ENCODE peak calls at places on chromosomes 13 and 19, in nine cellular contexts. G is GM23338, U is OCI-LY7, B is SK-N-SH, S is hepatocyte, L is GM23248, Y is HCT116, J is neural progenitor cell, E is MM.1S. K is an unnamed sample.

GRCh38 chr19:10913716-10914340 is 14.6 kb downstream of the YIPF2 start:
- DNase-seq in G (no peak), U (no peak), B (no peak), S (no peak), L (no peak), Y (no peak), J (no peak), E (no peak), K (no peak)

GRCh38 chr13:40559915-40560314 is 106.5 kb downstream of the FOXO1 start:
- DNase-seq in G (no peak), U (no peak), B (no peak), S (no peak), L (no peak), Y (no peak), J (no peak), E (no peak), K (no peak)

GRCh38 chr13:100798739-100799361 is 124.3 kb upstream of the TMTC4 start:
- DNase-seq in G (no peak), U (no peak), B (no peak), S (no peak), L (no peak), Y (no peak), J (peak), E (no peak), K (no peak)

GRCh38 chr19:43395561-43395960 is 19.1 kb upstream of the TEX101 start:
- DNase-seq in G (no peak), U (no peak), B (no peak), S (no peak), L (no peak), Y (no peak), J (no peak), E (no peak), K (peak)

GRCh38 chr13:40692946-40693345 is 26.5 kb upstream of the FOXO1 start:
- DNase-seq in G (no peak), U (no peak), B (no peak), S (no peak), L (no peak), Y (no peak), J (no peak), E (no peak), K (peak)

GRCh38 chr13:37403776-37404497 is 194.6 kb downstream of the POSTN start:
- DNase-seq in G (no peak), U (no peak), B (no peak), S (no peak), L (peak), Y (no peak), J (no peak), E (no peak), K (no peak)

GRCh38 chr13:49495783-49496762 is at the start of gene PHF11:
- DNase-seq in G (peak), U (peak), B (peak), S (peak), L (peak), Y (no peak), J (peak), E (peak), K (peak)

GRCh38 chr19:1085053-1085658 is 10.0 kb downstream of the POLR2E start:
- DNase-seq in G (no peak), U (no peak), B (no peak), S (no peak), L (no peak), Y (no peak), J (no peak), E (no peak), K (no peak)

GRCh38 chr13:48126944-48127814 is 32.3 kb upstream of the MED4 start:
- DNase-seq in G (peak), U (peak), B (peak), S (peak), L (peak), Y (peak), J (peak), E (peak), K (peak)

GRCh38 chr19:10643968-10644290 is 10.2 kb upstream of the ILF3 start:
- DNase-seq in G (no peak), U (no peak), B (peak), S (peak), L (no peak), Y (no peak), J (no peak), E (no peak), K (no peak)

GRCh38 chr13:95784161-95784880 is 107.4 kb downstream of the DNAJC3 start:
- DNase-seq in G (no peak), U (no peak), B (no peak), S (peak), L (peak), Y (no peak), J (no peak), E (no peak), K (peak)

GRCh38 chr13:28494861-28495585 is at the start of gene FLT1:
- DNase-seq in G (peak), U (no peak), B (peak), S (peak), L (peak), Y (no peak), J (peak), E (no peak), K (no peak)

GRCh38 chr13:28495586-28496564 is 947 bp upstream of the FLT1 start:
- DNase-seq in G (peak), U (no peak), B (no peak), S (no peak), L (peak), Y (no peak), J (no peak), E (no peak), K (no peak)

GRCh38 chr13:28492527-28493367 is 2.2 kb downstream of the FLT1 start:
- DNase-seq in G (peak), U (no peak), B (no peak), S (no peak), L (no peak), Y (no peak), J (peak), E (no peak), K (no peak)

GRCh38 chr13:28493740-28494536 is 990 bp downstream of the FLT1 start:
- DNase-seq in G (peak), U (no peak), B (peak), S (no peak), L (peak), Y (no peak), J (peak), E (no peak), K (no peak)

GRCh38 chr13:28494537-28494860 is 429 bp downstream of the FLT1 start:
- DNase-seq in G (no peak), U (no peak), B (no peak), S (no peak), L (peak), Y (no peak), J (peak), E (no peak), K (no peak)
- H3K4me2 ChIP-seq in G (peak), U (no peak), B (peak), S (peak), L (peak), Y (no peak), J (peak), E (peak), K (peak)

GRCh38 chr13:44238011-44238421 is 135.6 kb upstream of the SERP2 start:
- DNase-seq in G (no peak), U (no peak), B (peak), S (peak), L (peak), Y (no peak), J (no peak), E (no peak), K (no peak)
- TF ChIP-seq EZH2phosphoT487 in G (no peak), U (no peak), B (no peak), S (no peak), L (no peak), Y (no peak), J (no peak), E (no peak), K (no peak)

GRCh38 chr13:114234266-114234644 is 442 bp upstream of the CDC16 start:
- DNase-seq in G (peak), U (no peak), B (no peak), S (no peak), L (no peak), Y (no peak), J (no peak), E (no peak), K (no peak)
- H3K27ac ChIP-seq in G (no peak), U (peak), B (no peak), S (peak), L (peak), Y (peak), J (no peak), E (peak), K (no peak)

GRCh38 chr19:39500543-39500942 is 1.8 kb downstream of the DLL3 start:
- DNase-seq in G (no peak), U (no peak), B (no peak), S (no peak), L (no peak), Y (no peak), J (no peak), E (no peak), K (no peak)
- H3K4me2 ChIP-seq in G (no peak), U (no peak), B (no peak), S (no peak), L (no peak), Y (no peak), J (no peak), E (no peak), K (no peak)

GRCh38 chr19:48899781-48900476 is at the start of gene NUCB1:
- DNase-seq in G (peak), U (peak), B (peak), S (peak), L (peak), Y (peak), J (peak), E (peak), K (peak)

GRCh38 chr19:48905664-48906063 is 5.6 kb downstream of the NUCB1 start:
- DNase-seq in G (no peak), U (no peak), B (no peak), S (no peak), L (no peak), Y (no peak), J (no peak), E (no peak), K (no peak)

GRCh38 chr19:48896191-48896720 is 2.3 kb downstream of the TULP2 start:
- DNase-seq in G (peak), U (peak), B (peak), S (peak), L (peak), Y (no peak), J (peak), E (no peak), K (no peak)

GRCh38 chr19:48897181-48897580 is 1.4 kb downstream of the TULP2 start:
- DNase-seq in G (no peak), U (no peak), B (no peak), S (no peak), L (no peak), Y (no peak), J (no peak), E (no peak), K (no peak)

DNA sequence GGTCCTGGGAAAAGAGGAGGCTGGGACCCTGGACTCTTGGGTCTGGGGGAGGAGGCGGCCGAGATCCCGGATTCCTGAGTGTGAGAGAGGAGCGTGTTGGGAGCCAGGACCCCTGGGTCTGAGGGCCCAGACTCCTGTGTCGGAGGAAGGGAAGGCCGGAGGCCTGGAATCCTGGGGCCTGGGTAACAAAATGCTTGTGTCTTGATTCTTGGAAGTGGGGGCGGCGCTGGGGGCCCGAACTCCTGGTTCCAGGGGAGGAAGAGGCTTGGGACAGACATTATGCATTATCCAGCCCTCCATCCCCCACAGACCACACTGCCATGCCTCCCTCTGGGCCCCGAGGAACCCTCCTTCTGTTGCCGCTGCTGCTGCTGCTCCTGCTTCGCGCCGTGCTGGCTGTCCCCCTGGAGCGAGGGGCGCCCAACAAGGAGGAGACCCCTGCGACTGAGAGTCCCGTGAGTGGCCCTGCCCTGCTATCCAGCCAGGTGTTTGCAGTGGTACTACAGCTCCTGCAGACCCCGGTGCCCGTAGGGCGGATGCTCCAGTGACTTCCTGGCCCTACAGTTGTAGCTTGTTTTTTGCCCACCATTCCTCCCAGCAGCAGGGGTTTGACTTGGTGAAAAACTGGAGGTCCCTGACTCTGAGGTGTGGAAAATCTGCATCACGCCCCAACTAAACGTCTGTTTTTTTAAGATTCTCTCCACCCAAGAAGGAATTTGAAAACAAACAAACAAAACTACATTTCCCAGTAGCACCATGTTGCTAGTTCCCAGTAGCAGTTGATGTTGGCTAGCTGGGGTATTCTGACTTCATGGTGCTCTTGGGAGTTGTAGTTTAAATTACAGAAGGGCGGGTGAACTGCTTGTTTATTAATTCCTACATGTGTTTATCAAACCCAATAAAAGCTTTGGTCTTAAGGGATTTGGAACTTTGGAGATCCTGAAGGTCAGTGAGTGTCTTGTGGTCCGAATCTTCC is 653 bp downstream of the NUCB1 start:
- DNase-seq in G (peak), U (peak), B (peak), S (no peak), L (peak), Y (no peak), J (no peak), E (peak), K (peak)
- TF ChIP-seq EZH2phosphoT487 in G (no peak), U (no peak), B (no peak), S (no peak), L (no peak), Y (no peak), J (no peak), E (no peak), K (no peak)

DNA sequence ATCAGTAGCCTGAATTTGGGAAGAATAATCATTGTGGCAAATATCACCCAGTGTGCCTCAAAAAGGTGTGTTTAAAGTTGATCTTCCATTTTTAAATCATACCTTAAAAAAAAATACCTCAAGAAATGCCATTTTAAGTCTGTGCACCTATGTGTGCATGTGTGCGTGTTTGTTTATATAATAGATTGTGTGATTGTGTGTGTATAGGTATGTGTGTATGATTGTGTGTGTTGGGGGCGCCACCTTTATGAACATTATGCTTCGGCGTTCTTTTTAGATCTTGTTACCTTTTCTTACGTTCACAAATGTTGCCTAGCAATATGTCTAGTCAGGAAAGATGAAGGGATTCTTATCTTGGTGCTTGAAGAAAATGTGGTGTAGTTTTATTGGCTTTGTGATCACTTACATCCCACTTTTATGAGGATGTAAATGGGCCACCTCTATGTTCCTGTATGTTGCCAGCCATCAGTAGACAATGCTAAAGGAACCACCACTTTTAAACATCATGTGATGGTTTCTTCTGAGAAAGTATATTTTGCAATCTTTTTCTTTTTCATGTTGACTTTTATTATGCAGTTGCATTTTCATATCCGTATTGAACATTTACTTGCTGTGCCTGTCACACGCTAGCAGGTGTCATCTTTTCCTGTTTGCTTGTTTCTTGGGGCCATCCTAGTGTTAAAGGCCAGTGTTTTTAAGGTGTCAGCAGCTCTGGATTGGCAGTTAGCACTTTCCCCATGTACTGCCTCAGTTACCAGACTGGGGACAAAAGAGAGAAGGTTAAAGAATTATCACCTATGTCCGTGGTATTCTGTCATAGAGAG is 2.2 kb upstream of the IRS2 start:
- DNase-seq in G (no peak), U (no peak), B (no peak), S (no peak), L (no peak), Y (no peak), J (no peak), E (peak), K (no peak)
- H3K27ac ChIP-seq in G (no peak), U (no peak), B (no peak), S (no peak), L (no peak), Y (no peak), J (no peak), E (peak), K (no peak)

GRCh38 chr13:46202188-46202795 is 9.4 kb upstream of the LRRC63 start:
- DNase-seq in G (no peak), U (no peak), B (no peak), S (no peak), L (no peak), Y (no peak), J (no peak), E (peak), K (no peak)
- H3K4me2 ChIP-seq in G (no peak), U (no peak), B (no peak), S (no peak), L (no peak), Y (no peak), J (no peak), E (peak), K (no peak)

K was measured in PC-3.